ENCODE peak calls at places on chromosomes 11 and 22, in nine cellular contexts. K is lung; O is BE2C; B is ovary; Z is heart left ventricle; A is cardiac muscle cell; V is H7; F is body of pancreas; I is CD4-positive, alpha-beta memory T cell. U is an unnamed sample.

GRCh38 chr22:24188705-24189248 is 7.5 kb downstream of the SUSD2 start:
- DNase-seq in V (peak; percentile 54), K (no peak), B (peak; percentile 20), Z (no peak), A (no peak), O (no peak), I (no peak), F (no peak), U (no peak)

GRCh38 chr22:31049815-31050420 is 31.2 kb upstream of the SMTN start:
- DNase-seq in O (no peak), Z (no peak), V (no peak), B (no peak), F (no peak), K (no peak), A (no peak), I (no peak), U (no peak)

GRCh38 chr11:70551323-70552166 is 153.2 kb downstream of the CTTN start:
- DNase-seq in I (no peak), B (no peak), A (no peak), V (peak; percentile 69), K (no peak), F (no peak), Z (no peak), O (no peak), U (no peak)

GRCh38 chr22:35872451-35872850 is 154.8 kb downstream of the APOL5 start:
- DNase-seq in I (no peak), B (no peak), F (no peak), K (no peak), O (no peak), Z (peak; percentile 67), A (no peak), V (no peak), U (no peak)

GRCh38 chr11:2180775-2181370 is 9.3 kb upstream of the TH start:
- DNase-seq in O (no peak), K (no peak), Z (no peak), V (no peak), I (no peak), B (no peak), F (no peak), A (no peak), U (no peak)

GRCh38 chr11:101321222-101321621 is 191.6 kb upstream of the PGR start:
- DNase-seq in V (no peak), O (no peak), I (no peak), A (no peak), Z (no peak), F (no peak), K (peak; percentile 77), B (no peak), U (no peak)

GRCh38 chr11:122023614-122024250 is 92.3 kb downstream of the BLID start:
- DNase-seq in K (no peak), V (no peak), O (no peak), B (no peak), A (no peak), Z (no peak), I (no peak), F (no peak), U (no peak)

GRCh38 chr11:68065841-68066240 is 27.0 kb downstream of the TCIRG1 start:
- DNase-seq in O (no peak), Z (no peak), I (no peak), B (no peak), A (no peak), V (no peak), F (no peak), K (no peak), U (no peak)

GRCh38 chr11:116033931-116034553 is 529.8 kb upstream of the CADM1 start:
- DNase-seq in B (no peak), Z (no peak), A (peak; percentile 77), V (no peak), K (peak; percentile 57), I (no peak), O (no peak), F (no peak), U (no peak)

GRCh38 chr11:58741127-58741526 is 9.4 kb upstream of the GLYAT start:
- DNase-seq in I (no peak), B (no peak), K (no peak), Z (no peak), O (no peak), F (no peak), V (no peak), A (no peak), U (no peak)

GRCh38 chr11:58742981-58743880 is 11.5 kb upstream of the GLYAT start:
- DNase-seq in A (no peak), O (no peak), B (no peak), Z (no peak), I (no peak), K (no peak), V (no peak), F (no peak), U (peak; percentile 4)

GRCh38 chr11:58745705-58746364 is 14.1 kb upstream of the GLYAT start:
- DNase-seq in F (no peak), V (no peak), O (no peak), Z (no peak), K (no peak), B (no peak), I (no peak), A (no peak), U (no peak)

GRCh38 chr11:58742140-58742539 is 10.4 kb upstream of the GLYAT start:
- DNase-seq in A (no peak), K (no peak), V (no peak), O (no peak), F (no peak), Z (no peak), I (no peak), B (no peak), U (no peak)

GRCh38 chr11:58744988-58745704 is 13.4 kb upstream of the GLYAT start:
- DNase-seq in A (no peak), Z (no peak), K (no peak), V (no peak), I (no peak), B (no peak), F (no peak), O (no peak), U (no peak)
- H3K36me3 ChIP-seq in A (no peaks in the 10 kb centered on the region), Z (no peaks in the 10 kb centered on the region), K (no peaks in the 10 kb centered on the region), V (no peaks in the 10 kb centered on the region), I (no peaks in the 10 kb centered on the region), B (no peaks in the 10 kb centered on the region), F (no peaks in the 10 kb centered on the region), O (no peaks in the 10 kb centered on the region), U (no peaks in the 10 kb centered on the region)

GRCh38 chr11:82989628-82990404 is 81.9 kb downstream of the RAB30 start:
- DNase-seq in I (no peak), Z (no peak), V (no peak), F (no peak), A (no peak), O (no peak), K (no peak), B (no peak), U (no peak)

GRCh38 chr11:82992219-82992618 is 79.5 kb downstream of the RAB30 start:
- DNase-seq in B (peak; percentile 38), F (no peak), Z (peak; percentile 58), V (no peak), K (no peak), A (no peak), I (no peak), O (no peak), U (no peak)

GRCh38 chr11:82987997-82988396 is 83.7 kb downstream of the RAB30 start:
- DNase-seq in V (no peak), O (no peak), F (no peak), I (no peak), K (no peak), A (no peak), Z (no peak), B (no peak), U (no peak)

GRCh38 chr11:82986491-82986890 is 85.0 kb downstream of the DDIAS start:
- DNase-seq in B (no peak), A (no peak), Z (no peak), I (no peak), K (no peak), V (no peak), F (no peak), O (no peak), U (no peak)

DNA sequence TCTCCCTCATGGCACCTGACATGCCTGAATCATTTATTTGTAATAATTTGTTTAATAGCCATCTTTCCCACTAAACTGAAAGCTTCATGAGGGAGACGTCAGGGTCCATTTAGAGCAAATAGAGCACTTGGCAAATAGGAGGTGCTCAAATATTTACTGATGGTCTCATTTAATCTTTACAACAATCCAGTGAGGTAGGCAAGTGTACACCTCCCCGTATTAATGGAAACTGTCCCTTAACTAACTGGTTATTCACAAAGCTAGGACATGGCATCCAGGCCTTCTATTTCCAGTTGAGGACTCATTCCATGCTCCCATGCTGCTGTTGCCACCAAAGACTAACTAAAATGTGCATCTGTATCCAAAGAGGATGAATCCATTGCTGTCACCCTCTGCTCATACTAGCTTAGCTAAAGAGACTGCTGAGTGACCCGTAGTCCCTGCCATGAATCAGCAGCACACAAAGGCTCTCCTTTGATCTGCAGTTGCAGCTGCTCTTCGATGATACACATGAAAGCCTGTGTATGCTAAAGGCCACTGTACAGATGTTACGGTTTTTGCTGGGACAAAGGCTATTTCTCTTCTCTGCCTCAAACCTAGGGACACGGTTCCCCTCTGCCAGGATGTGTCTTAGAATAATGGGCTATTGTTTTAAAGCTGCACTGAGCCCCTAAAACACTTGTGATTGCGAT is 82.6 kb downstream of the RAB30 start:
- DNase-seq in B (no peak), A (no peak), F (no peak), O (no peak), K (no peak), Z (no peak), V (no peak), I (no peak), U (peak; percentile 45)
- H3K36me3 ChIP-seq in B (no peaks in the 10 kb centered on the region), A (no peaks in the 10 kb centered on the region), F (peaks cover 2% of the 10 kb centered on the region), O (peaks cover 3% of the 10 kb centered on the region), K (peaks cover 2% of the 10 kb centered on the region), Z (peaks cover 45% of the 10 kb centered on the region), V (no peaks in the 10 kb centered on the region), I (no peaks in the 10 kb centered on the region), U (peaks cover 91% of the 10 kb centered on the region)

DNA sequence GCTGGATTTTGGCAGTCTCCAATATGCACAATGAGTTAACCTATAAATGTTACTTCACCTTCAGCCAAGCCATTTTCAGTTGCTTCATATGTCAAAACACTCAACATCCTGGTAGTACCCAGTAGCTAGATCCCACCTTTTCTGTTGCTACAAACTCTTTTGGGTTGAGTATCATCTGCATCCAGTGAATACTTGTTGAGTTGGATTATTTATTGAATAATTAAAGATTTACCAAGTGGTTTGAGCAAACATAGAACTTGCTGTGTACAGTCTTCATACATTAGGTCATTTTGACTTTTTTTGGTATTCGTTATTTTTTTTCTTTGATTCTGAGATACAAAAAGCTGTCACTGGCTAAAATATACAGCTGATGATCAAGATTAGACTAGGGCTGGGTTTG is 62.6 kb downstream of the AMOTL1 start:
- DNase-seq in I (no peak), B (no peak), A (no peak), F (no peak), Z (no peak), V (no peak), O (no peak), K (no peak), U (no peak)
- H3K36me3 ChIP-seq in I (no peaks in the 10 kb centered on the region), B (no peaks in the 10 kb centered on the region), A (no peaks in the 10 kb centered on the region), F (peaks cover 9% of the 10 kb centered on the region), Z (peaks cover 89% of the 10 kb centered on the region), V (peaks cover 10% of the 10 kb centered on the region), O (peaks cover 81% of the 10 kb centered on the region), K (peaks cover 13% of the 10 kb centered on the region), U (no peaks in the 10 kb centered on the region)

DNA sequence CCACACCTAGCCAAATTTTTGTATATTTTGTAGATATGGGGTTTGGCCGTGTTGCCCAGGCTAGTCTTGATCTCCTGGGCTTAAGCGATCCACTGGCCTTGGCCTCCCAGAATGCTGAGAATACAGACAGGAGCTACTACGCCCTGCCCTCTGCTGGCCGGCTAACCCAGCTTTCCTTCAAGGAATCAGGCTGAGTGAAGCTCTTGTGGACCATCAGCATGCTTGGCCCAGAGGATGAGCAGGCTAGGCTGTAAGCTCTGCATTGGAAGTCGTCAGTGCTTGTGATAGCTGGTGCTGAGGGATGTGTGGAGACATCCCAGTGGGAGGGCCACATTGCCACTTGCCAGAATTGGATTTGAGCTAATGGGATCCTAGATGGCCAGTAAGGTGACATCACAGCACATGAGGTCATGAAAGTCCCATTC is 60.6 kb downstream of the MED15 start:
- DNase-seq in F (peak; percentile 16), A (no peak), B (no peak), Z (no peak), O (no peak), V (peak; percentile 73), K (no peak), I (no peak), U (no peak)
- H3K36me3 ChIP-seq in F (peaks cover 42% of the 10 kb centered on the region), A (peaks cover 63% of the 10 kb centered on the region), B (no peaks in the 10 kb centered on the region), Z (peaks cover 91% of the 10 kb centered on the region), O (peaks cover 77% of the 10 kb centered on the region), V (peaks cover 39% of the 10 kb centered on the region), K (peaks cover 55% of the 10 kb centered on the region), I (peaks cover 58% of the 10 kb centered on the region), U (peaks cover 85% of the 10 kb centered on the region)

U was measured in OCI-LY7.